ENCODE peak calls at places on chromosomes 7 and 10, in seven cellular contexts. G is natural killer cell, D is fibroblast of the aortic adventitia, H is neural progenitor cell, L is astrocyte of the spinal cord, U is BJ, M is progenitor cell of endocrine pancreas. B is an unnamed sample.

GRCh38 chr7:37270109-37270508 is 178.6 kb downstream of the ELMO1 start:
- DNase-seq in H (no peak), U (no peak), M (no peak), G (no peak), L (no peak), D (no peak), B (no peak)

GRCh38 chr10:100653957-100654834 is 91.2 kb upstream of the PAX2 start:
- DNase-seq in G (no peak), H (peak; percentile 79), M (no peak), L (no peak), D (peak; percentile 35), U (no peak), B (no peak)

GRCh38 chr10:60206735-60207134 is 182.9 kb downstream of the ANK3 start:
- DNase-seq in G (no peak), U (no peak), M (no peak), L (peak; percentile 17), H (no peak), D (peak; percentile 66), B (no peak)

GRCh38 chr7:128139406-128139805 is 101.7 kb upstream of the LEP start:
- DNase-seq in L (no peak), D (no peak), M (no peak), U (no peak), H (no peak), G (no peak), B (no peak)

GRCh38 chr10:75283150-75284096 is 47.7 kb upstream of the COMTD1 start:
- DNase-seq in H (peak; percentile 45), G (no peak), D (peak; percentile 74), U (peak; percentile 47), M (no peak), L (peak; percentile 43), B (peak; percentile 32)

GRCh38 chr7:35757574-35757973 is 43.3 kb upstream of the SEPTIN7 start:
- DNase-seq in M (no peak), H (no peak), L (no peak), U (no peak), G (no peak), D (no peak), B (no peak)

GRCh38 chr7:35792472-35793224 is 8.2 kb upstream of the SEPTIN7 start:
- DNase-seq in U (no peak), M (no peak), D (peak; percentile 81), G (no peak), L (peak; percentile 40), H (no peak), B (no peak)

GRCh38 chr7:134741901-134742635 is 37.4 kb upstream of the CALD1 start:
- DNase-seq in G (no peak), L (peak; percentile 83), D (peak; percentile 95), M (no peak), H (peak; percentile 38), U (peak; percentile 77), B (no peak)

GRCh38 chr7:49580000-49580399 is 193.4 kb upstream of the VWC2 start:
- DNase-seq in G (no peak), U (no peak), L (no peak), D (no peak), M (no peak), H (peak; percentile 39), B (no peak)

GRCh38 chr10:63165249-63165648 is 32.1 kb downstream of the NRBF2 start:
- DNase-seq in U (no peak), G (no peak), L (no peak), H (no peak), D (no peak), M (no peak), B (no peak)

GRCh38 chr10:22372922-22373321 is 27.6 kb downstream of the SPAG6 start:
- DNase-seq in D (peak; percentile 28), M (no peak), H (no peak), U (no peak), G (no peak), L (no peak), B (no peak)

GRCh38 chr10:13311177-13311575 is 11.3 kb upstream of the PHYH start:
- DNase-seq in H (no peak), L (no peak), D (peak; percentile 53), M (no peak), U (no peak), G (no peak), B (no peak)

GRCh38 chr10:127997937-127998336 is 91.0 kb downstream of the PTPRE start:
- DNase-seq in G (no peak), D (no peak), L (no peak), U (no peak), H (peak; percentile 37), M (no peak), B (no peak)

GRCh38 chr7:141674201-141674671 is 27.7 kb downstream of the DENND11 start:
- DNase-seq in L (peak; percentile 49), G (no peak), M (no peak), H (peak; percentile 92), D (peak; percentile 57), U (no peak), B (no peak)

GRCh38 chr10:43965918-43966570 is 317.4 kb upstream of the ZNF32 start:
- DNase-seq in D (no peak), G (no peak), M (no peak), L (no peak), H (no peak), U (no peak), B (no peak)

GRCh38 chr7:120337308-120337907 is 64.4 kb downstream of the KCND2 start:
- DNase-seq in H (peak; percentile 42), L (peak; percentile 3), G (no peak), D (peak; percentile 18), M (no peak), U (no peak), B (no peak)
- TF ChIP-seq CTCF in H (peak; percentile 79), L (peak; percentile 66), G (no peak), D (peak; percentile 57), M (peak; percentile 68), U (peak; percentile 15), B (peak; percentile 28)

GRCh38 chr10:58641708-58642107 is 129.0 kb downstream of the BICC1 start:
- DNase-seq in U (peak; percentile 77), L (peak; percentile 88), G (no peak), H (no peak), D (peak; percentile 86), M (no peak), B (no peak)

GRCh38 chr10:58638406-58638805 is 125.7 kb downstream of the BICC1 start:
- DNase-seq in M (no peak), H (no peak), U (no peak), G (no peak), L (peak; percentile 54), D (peak; percentile 64), B (no peak)

GRCh38 chr10:58642283-58642682 is 129.6 kb downstream of the BICC1 start:
- DNase-seq in D (peak; percentile 74), G (no peak), M (no peak), L (peak; percentile 71), H (no peak), U (no peak), B (no peak)

GRCh38 chr10:58643029-58643428 is 130.4 kb downstream of the BICC1 start:
- DNase-seq in G (no peak), D (no peak), L (no peak), H (no peak), M (no peak), U (no peak), B (no peak)

GRCh38 chr10:58641095-58641531 is 128.4 kb downstream of the BICC1 start:
- DNase-seq in H (peak; percentile 7), M (no peak), D (peak; percentile 99), L (peak; percentile 97), G (no peak), U (peak; percentile 99), B (peak; percentile 96)
- TF ChIP-seq CTCF in H (peak; percentile 49), M (no peak), D (peak; percentile 8), L (no peak), G (no peak), U (peak; percentile 27), B (peak; percentile 16)

DNA sequence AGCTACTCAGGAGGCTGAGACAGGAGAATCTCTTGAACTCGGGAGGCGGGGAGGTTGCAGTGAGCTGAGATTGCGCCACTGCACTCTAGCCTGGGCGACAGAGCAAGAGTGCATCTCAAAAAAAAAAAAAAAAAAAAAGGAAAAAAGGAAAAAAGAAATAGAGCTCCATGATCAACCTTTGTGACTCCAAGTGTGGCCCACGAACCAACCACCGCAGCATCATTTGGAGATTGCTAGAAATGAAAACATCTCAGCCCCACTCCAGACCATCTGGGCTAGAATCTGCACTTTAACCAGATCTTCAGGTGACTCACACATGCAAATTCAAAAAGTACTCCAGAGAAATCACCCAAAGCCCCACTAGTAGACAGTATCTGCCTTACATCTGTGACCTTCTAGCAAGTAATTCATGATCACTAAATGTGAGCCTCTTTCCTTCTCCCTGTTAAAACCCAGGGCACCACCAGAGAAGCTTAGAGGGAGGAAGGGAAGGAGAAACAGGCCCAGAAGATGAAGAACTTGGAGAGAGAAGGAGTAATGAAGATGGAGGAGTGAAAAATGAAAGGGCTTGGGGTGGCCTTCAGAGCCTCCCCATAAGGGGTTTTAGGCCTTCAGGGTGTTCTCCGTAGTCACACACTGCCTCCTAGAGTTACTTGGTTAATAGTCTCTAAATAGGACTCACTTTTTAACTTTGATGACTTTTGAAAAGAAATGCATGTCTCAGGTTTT is 94.1 kb downstream of the SLC37A3 start:
- DNase-seq in L (peak; percentile 12), M (no peak), U (no peak), H (no peak), G (no peak), D (peak; percentile 51), B (no peak)
- TF ChIP-seq CTCF in L (no peak), M (no peak), U (no peak), H (peak; percentile 41), G (peak; percentile 44), D (no peak), B (peak; percentile 12)

DNA sequence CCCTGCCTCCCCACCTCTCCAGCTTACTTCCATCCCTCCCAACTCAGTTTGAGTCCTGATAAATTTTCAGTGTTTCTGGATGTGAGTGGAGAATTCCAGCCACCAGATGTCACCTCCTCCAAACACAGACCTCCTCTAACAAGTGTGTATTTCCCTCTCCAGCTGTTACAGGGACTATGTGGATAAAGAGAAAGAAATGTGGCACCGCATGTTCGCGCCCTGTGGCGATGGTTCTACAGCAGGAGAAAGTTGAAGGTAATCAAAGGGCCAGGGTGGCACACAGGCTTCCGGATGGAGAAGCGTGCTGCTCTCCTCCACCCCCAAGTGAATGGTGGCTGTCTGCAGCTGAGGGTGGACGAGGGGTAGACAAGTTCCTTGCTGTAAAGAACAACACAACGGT is 14.7 kb downstream of the FKBP6 start:
- DNase-seq in H (peak; percentile 71), D (peak; percentile 73), M (no peak), L (peak; percentile 60), G (no peak), U (no peak), B (no peak)
- TF ChIP-seq CTCF in H (peak; percentile 68), D (peak; percentile 71), M (peak; percentile 53), L (peak; percentile 67), G (no peak), U (peak; percentile 79), B (peak; percentile 75)